ENCODE peak calls at places on chromosomes 7 and 10, in nine cellular contexts. One of them, this sample, is unnamed. For H3K9me3 and H3K4me1, the result is how much of the 10 kb centered on the place peaks cover.

GRCh38 chr10:49280001-49280408 is 19.0 kb upstream of the C10orf71 start:
- DNase-seq in tibial artery: no peak
- DNase-seq in A549: no peak
- DNase-seq in cardiac muscle cell: no peak
- DNase-seq in aorta: no peak
- DNase-seq in iPS DF 6.9: no peak
- DNase-seq in osteoblast: peak
- DNase-seq in CD8-positive, alpha-beta memory T cell: no peak
- DNase-seq in ascending aorta: peak
- DNase-seq in this sample: no peak

GRCh38 chr10:72087392-72087968 is 871 bp downstream of the SPOCK2 start:
- DNase-seq in ascending aorta: no peak
- DNase-seq in A549: no peak
- DNase-seq in osteoblast: no peak
- DNase-seq in aorta: no peak
- DNase-seq in iPS DF 6.9: no peak
- DNase-seq in CD8-positive, alpha-beta memory T cell: no peak
- DNase-seq in cardiac muscle cell: no peak
- DNase-seq in tibial artery: no peak
- DNase-seq in this sample: no peak

GRCh38 chr7:130242198-130243014 is 24.3 kb upstream of the CPA2 start:
- DNase-seq in osteoblast: peak
- DNase-seq in CD8-positive, alpha-beta memory T cell: peak
- DNase-seq in A549: peak
- DNase-seq in iPS DF 6.9: peak
- DNase-seq in cardiac muscle cell: peak
- DNase-seq in ascending aorta: no peak
- DNase-seq in tibial artery: peak
- DNase-seq in aorta: peak
- DNase-seq in this sample: peak

GRCh38 chr7:44471850-44472249 is 18.6 kb downstream of the NUDCD3 start:
- DNase-seq in aorta: no peak
- DNase-seq in CD8-positive, alpha-beta memory T cell: no peak
- DNase-seq in ascending aorta: no peak
- DNase-seq in tibial artery: no peak
- DNase-seq in osteoblast: no peak
- DNase-seq in A549: no peak
- DNase-seq in cardiac muscle cell: no peak
- DNase-seq in iPS DF 6.9: no peak
- DNase-seq in this sample: no peak

GRCh38 chr7:103445228-103446020 is 583 bp downstream of the SLC26A5 start:
- DNase-seq in aorta: no peak
- DNase-seq in tibial artery: no peak
- DNase-seq in iPS DF 6.9: no peak
- DNase-seq in CD8-positive, alpha-beta memory T cell: no peak
- DNase-seq in osteoblast: peak
- DNase-seq in ascending aorta: no peak
- DNase-seq in cardiac muscle cell: peak
- DNase-seq in A549: no peak
- DNase-seq in this sample: peak

GRCh38 chr10:18618995-18619394 is 32.4 kb downstream of the NSUN6 start:
- DNase-seq in osteoblast: peak
- DNase-seq in aorta: no peak
- DNase-seq in ascending aorta: no peak
- DNase-seq in cardiac muscle cell: peak
- DNase-seq in iPS DF 6.9: no peak
- DNase-seq in tibial artery: no peak
- DNase-seq in CD8-positive, alpha-beta memory T cell: no peak
- DNase-seq in A549: no peak
- DNase-seq in this sample: no peak

GRCh38 chr10:15027741-15028140 is 16.0 kb upstream of the OLAH start:
- DNase-seq in iPS DF 6.9: no peak
- DNase-seq in A549: no peak
- DNase-seq in cardiac muscle cell: peak
- DNase-seq in osteoblast: peak
- DNase-seq in ascending aorta: no peak
- DNase-seq in tibial artery: no peak
- DNase-seq in aorta: no peak
- DNase-seq in CD8-positive, alpha-beta memory T cell: no peak
- DNase-seq in this sample: no peak

GRCh38 chr10:104259999-104260774 is 5.5 kb downstream of the GSTO1 start:
- DNase-seq in cardiac muscle cell: peak
- DNase-seq in iPS DF 6.9: no peak
- DNase-seq in ascending aorta: no peak
- DNase-seq in aorta: no peak
- DNase-seq in CD8-positive, alpha-beta memory T cell: no peak
- DNase-seq in osteoblast: no peak
- DNase-seq in A549: no peak
- DNase-seq in tibial artery: no peak
- DNase-seq in this sample: no peak

GRCh38 chr10:88131561-88132139 is 268.2 kb downstream of the PTEN start:
- DNase-seq in iPS DF 6.9: no peak
- DNase-seq in cardiac muscle cell: no peak
- DNase-seq in A549: no peak
- DNase-seq in CD8-positive, alpha-beta memory T cell: no peak
- DNase-seq in tibial artery: no peak
- DNase-seq in osteoblast: no peak
- DNase-seq in ascending aorta: peak
- DNase-seq in aorta: peak
- DNase-seq in this sample: no peak

GRCh38 chr10:122981066-122981464 is 864 bp downstream of the PSTK start:
- DNase-seq in iPS DF 6.9: peak
- DNase-seq in cardiac muscle cell: peak
- DNase-seq in CD8-positive, alpha-beta memory T cell: no peak
- DNase-seq in aorta: no peak
- DNase-seq in A549: peak
- DNase-seq in tibial artery: no peak
- DNase-seq in ascending aorta: no peak
- DNase-seq in osteoblast: peak
- DNase-seq in this sample: no peak

GRCh38 chr10:61554925-61555324 is 101.7 kb upstream of the TMEM26 start:
- DNase-seq in osteoblast: no peak
- DNase-seq in tibial artery: no peak
- DNase-seq in ascending aorta: no peak
- DNase-seq in A549: no peak
- DNase-seq in CD8-positive, alpha-beta memory T cell: no peak
- DNase-seq in aorta: no peak
- DNase-seq in cardiac muscle cell: no peak
- DNase-seq in iPS DF 6.9: no peak
- DNase-seq in this sample: no peak

GRCh38 chr10:113317476-113317875 is 235.4 kb upstream of the HABP2 start:
- DNase-seq in tibial artery: no peak
- DNase-seq in aorta: no peak
- DNase-seq in CD8-positive, alpha-beta memory T cell: no peak
- DNase-seq in A549: no peak
- DNase-seq in iPS DF 6.9: no peak
- DNase-seq in cardiac muscle cell: no peak
- DNase-seq in ascending aorta: no peak
- DNase-seq in osteoblast: no peak
- DNase-seq in this sample: no peak

GRCh38 chr10:82358486-82359097 is 483.6 kb downstream of the NRG3 start:
- DNase-seq in osteoblast: no peak
- DNase-seq in tibial artery: no peak
- DNase-seq in ascending aorta: no peak
- DNase-seq in cardiac muscle cell: peak
- DNase-seq in CD8-positive, alpha-beta memory T cell: no peak
- DNase-seq in aorta: no peak
- DNase-seq in A549: no peak
- DNase-seq in iPS DF 6.9: no peak
- DNase-seq in this sample: peak

GRCh38 chr10:70715853-70716795 is 43.8 kb downstream of the ADAMTS14 start:
- DNase-seq in iPS DF 6.9: no peak
- DNase-seq in osteoblast: no peak
- DNase-seq in A549: peak
- DNase-seq in CD8-positive, alpha-beta memory T cell: no peak
- DNase-seq in cardiac muscle cell: no peak
- DNase-seq in ascending aorta: no peak
- DNase-seq in aorta: no peak
- DNase-seq in tibial artery: no peak
- DNase-seq in this sample: peak

GRCh38 chr10:17951868-17952371 is at the start of gene SLC39A12:
- DNase-seq in CD8-positive, alpha-beta memory T cell: no peak
- DNase-seq in osteoblast: peak
- DNase-seq in iPS DF 6.9: no peak
- DNase-seq in aorta: no peak
- DNase-seq in tibial artery: no peak
- DNase-seq in ascending aorta: no peak
- DNase-seq in cardiac muscle cell: no peak
- DNase-seq in A549: no peak
- DNase-seq in this sample: no peak

GRCh38 chr10:28241766-28242399 is 61.0 kb downstream of the MPP7 start:
- DNase-seq in tibial artery: no peak
- DNase-seq in A549: peak
- DNase-seq in iPS DF 6.9: peak
- DNase-seq in osteoblast: no peak
- DNase-seq in aorta: no peak
- DNase-seq in cardiac muscle cell: peak
- DNase-seq in CD8-positive, alpha-beta memory T cell: no peak
- DNase-seq in ascending aorta: no peak
- DNase-seq in this sample: no peak

GRCh38 chr7:30159698-30160143 is 24.9 kb downstream of the MTURN start:
- DNase-seq in ascending aorta: no peak
- DNase-seq in A549: peak
- DNase-seq in CD8-positive, alpha-beta memory T cell: no peak
- DNase-seq in tibial artery: no peak
- DNase-seq in iPS DF 6.9: no peak
- DNase-seq in aorta: no peak
- DNase-seq in cardiac muscle cell: peak
- DNase-seq in osteoblast: no peak
- DNase-seq in this sample: peak

GRCh38 chr10:83725567-83725966 is 413.7 kb upstream of the GHITM start:
- DNase-seq in cardiac muscle cell: no peak
- DNase-seq in osteoblast: no peak
- DNase-seq in iPS DF 6.9: no peak
- DNase-seq in ascending aorta: no peak
- DNase-seq in A549: no peak
- DNase-seq in aorta: no peak
- DNase-seq in CD8-positive, alpha-beta memory T cell: no peak
- DNase-seq in tibial artery: no peak
- DNase-seq in this sample: no peak

GRCh38 chr10:83723080-83723479 is 416.2 kb upstream of the GHITM start:
- DNase-seq in A549: no peak
- DNase-seq in ascending aorta: no peak
- DNase-seq in aorta: no peak
- DNase-seq in tibial artery: no peak
- DNase-seq in iPS DF 6.9: no peak
- DNase-seq in CD8-positive, alpha-beta memory T cell: no peak
- DNase-seq in osteoblast: no peak
- DNase-seq in cardiac muscle cell: no peak
- DNase-seq in this sample: no peak

GRCh38 chr10:83724471-83725241 is 414.7 kb upstream of the GHITM start:
- DNase-seq in osteoblast: no peak
- DNase-seq in CD8-positive, alpha-beta memory T cell: no peak
- DNase-seq in iPS DF 6.9: no peak
- DNase-seq in ascending aorta: no peak
- DNase-seq in cardiac muscle cell: no peak
- DNase-seq in tibial artery: no peak
- DNase-seq in aorta: no peak
- DNase-seq in A549: no peak
- DNase-seq in this sample: no peak
- H3K9me3 ChIP-seq in osteoblast: under half
- H3K9me3 ChIP-seq in CD8-positive, alpha-beta memory T cell: under half
- H3K9me3 ChIP-seq in iPS DF 6.9: under half
- H3K9me3 ChIP-seq in ascending aorta: under half
- H3K9me3 ChIP-seq in cardiac muscle cell: under half
- H3K9me3 ChIP-seq in tibial artery: under half
- H3K9me3 ChIP-seq in aorta: under half
- H3K9me3 ChIP-seq in A549: under half
- H3K9me3 ChIP-seq in this sample: under half

DNA sequence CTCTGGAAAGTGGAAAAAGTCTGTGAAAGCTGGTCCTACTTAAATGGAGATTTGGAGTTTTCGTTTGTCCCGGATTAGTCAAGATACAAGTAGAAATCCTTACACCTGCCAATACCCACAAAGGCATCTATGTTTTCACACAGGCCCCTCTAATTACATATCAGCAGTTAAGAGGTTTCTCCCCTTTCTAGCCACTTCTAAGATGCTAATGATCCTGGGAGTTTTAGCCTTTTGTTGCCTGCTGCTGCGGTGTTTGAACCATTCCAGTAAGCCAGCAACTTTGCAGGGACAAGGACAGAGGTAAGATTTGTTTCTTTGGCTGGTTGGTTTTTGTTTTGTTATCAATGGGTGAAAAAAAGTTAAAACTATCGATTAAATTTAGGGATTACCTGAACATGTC is 5.8 kb upstream of the C1QL3 start:
- DNase-seq in ascending aorta: no peak
- DNase-seq in iPS DF 6.9: no peak
- DNase-seq in osteoblast: no peak
- DNase-seq in cardiac muscle cell: no peak
- DNase-seq in CD8-positive, alpha-beta memory T cell: no peak
- DNase-seq in aorta: no peak
- DNase-seq in A549: no peak
- DNase-seq in tibial artery: no peak
- DNase-seq in this sample: no peak
- H3K4me3 ChIP-seq in ascending aorta: no peak
- H3K4me3 ChIP-seq in iPS DF 6.9: no peak
- H3K4me3 ChIP-seq in osteoblast: no peak
- H3K4me3 ChIP-seq in cardiac muscle cell: no peak
- H3K4me3 ChIP-seq in CD8-positive, alpha-beta memory T cell: no peak
- H3K4me3 ChIP-seq in aorta: no peak
- H3K4me3 ChIP-seq in A549: no peak
- H3K4me3 ChIP-seq in tibial artery: no peak
- H3K4me3 ChIP-seq in this sample: no peak

DNA sequence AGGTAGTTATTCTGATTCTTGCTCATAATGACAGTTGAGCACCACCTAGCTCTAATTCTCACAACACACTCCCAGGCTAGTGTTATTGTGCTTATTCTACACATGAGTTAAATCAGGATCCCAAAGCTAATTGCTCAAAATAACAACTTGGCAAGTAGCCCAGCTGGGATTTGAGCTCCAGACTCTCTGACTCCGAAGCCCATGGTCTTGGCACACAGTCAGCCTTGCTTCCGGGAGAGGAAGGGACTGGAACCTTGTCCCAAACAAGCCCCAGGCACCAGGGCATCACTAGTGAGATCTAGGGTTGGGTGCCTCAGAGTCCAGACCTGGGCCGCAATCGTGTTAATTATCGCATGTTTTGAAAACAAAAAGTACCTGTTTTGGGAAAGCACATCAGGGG is 101.4 kb downstream of the GPAM start:
- DNase-seq in A549: no peak
- DNase-seq in CD8-positive, alpha-beta memory T cell: no peak
- DNase-seq in iPS DF 6.9: no peak
- DNase-seq in tibial artery: peak
- DNase-seq in cardiac muscle cell: peak
- DNase-seq in osteoblast: no peak
- DNase-seq in ascending aorta: no peak
- DNase-seq in aorta: no peak
- DNase-seq in this sample: peak
- H3K4me1 ChIP-seq in A549: under half
- H3K4me1 ChIP-seq in CD8-positive, alpha-beta memory T cell: under half
- H3K4me1 ChIP-seq in iPS DF 6.9: under half
- H3K4me1 ChIP-seq in tibial artery: under half
- H3K4me1 ChIP-seq in cardiac muscle cell: under half
- H3K4me1 ChIP-seq in osteoblast: under half
- H3K4me1 ChIP-seq in ascending aorta: under half
- H3K4me1 ChIP-seq in aorta: under half
- H3K4me1 ChIP-seq in this sample: under half

DNA sequence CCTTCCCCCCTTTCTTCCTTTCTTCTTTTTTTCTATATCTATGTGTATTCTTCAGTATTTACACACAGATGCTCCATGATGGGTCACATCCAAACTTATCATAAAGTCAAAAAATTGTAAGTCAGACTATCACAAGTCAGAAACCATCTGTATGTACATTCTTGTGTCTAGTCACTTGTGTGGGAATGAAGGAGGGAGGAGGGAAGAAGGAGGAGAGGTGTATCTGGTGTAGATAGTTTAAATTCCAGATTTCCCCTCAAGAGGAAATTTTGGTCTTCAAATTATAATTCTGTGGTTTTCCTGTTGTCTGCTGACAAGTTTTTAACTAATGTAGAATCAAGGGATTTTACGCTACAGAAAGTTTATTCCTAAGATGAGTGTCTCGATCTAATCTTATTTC is 287.2 kb downstream of the ETV1 start:
- DNase-seq in cardiac muscle cell: no peak
- DNase-seq in osteoblast: no peak
- DNase-seq in A549: no peak
- DNase-seq in aorta: no peak
- DNase-seq in tibial artery: no peak
- DNase-seq in ascending aorta: no peak
- DNase-seq in iPS DF 6.9: no peak
- DNase-seq in CD8-positive, alpha-beta memory T cell: no peak
- DNase-seq in this sample: no peak
- H3K9me3 ChIP-seq in cardiac muscle cell: under half
- H3K9me3 ChIP-seq in osteoblast: under half
- H3K9me3 ChIP-seq in A549: under half
- H3K9me3 ChIP-seq in aorta: under half
- H3K9me3 ChIP-seq in tibial artery: under half
- H3K9me3 ChIP-seq in ascending aorta: under half
- H3K9me3 ChIP-seq in iPS DF 6.9: under half
- H3K9me3 ChIP-seq in CD8-positive, alpha-beta memory T cell: under half
- H3K9me3 ChIP-seq in this sample: under half